ENCODE peak calls at places on chromosomes 16 and 17, in four cellular contexts. J is cardiac fibroblast, I is adrenal gland, E is heart right ventricle. A is an unnamed sample.

GRCh38 chr16:50293994-50294855 is 27.9 kb downstream of the ADCY7 start:
- DNase-seq in J (no peak), I (no peak), E (peak), A (no peak)

GRCh38 chr16:54284319-54284930 is 2.2 kb downstream of the IRX3 start:
- DNase-seq in J (no peak), I (peak), E (no peak), A (peak)

GRCh38 chr17:2996938-2997670 is 66.3 kb downstream of the OR1D5 start:
- DNase-seq in J (no peak), I (no peak), E (no peak), A (no peak)

GRCh38 chr17:31433091-31433790 is 41.8 kb downstream of the RAB11FIP4 start:
- DNase-seq in J (no peak), I (no peak), E (no peak), A (peak)

GRCh38 chr17:41500131-41500911 is 5.1 kb downstream of the KRT13 start:
- DNase-seq in J (peak), I (no peak), E (no peak), A (no peak)

GRCh38 chr16:62022688-62023087 is 13.6 kb downstream of the CDH8 start:
- DNase-seq in J (no peak), I (no peak), E (no peak), A (no peak)

GRCh38 chr17:4951486-4951885 is 567 bp downstream of the ENO3 start:
- DNase-seq in J (no peak), I (no peak), E (no peak), A (no peak)

GRCh38 chr16:47204736-47205499 is 61.2 kb upstream of the NETO2 start:
- DNase-seq in J (no peak), I (no peak), E (no peak), A (no peak)

GRCh38 chr17:28173801-28174200 is 131.3 kb downstream of the NLK start:
- DNase-seq in J (peak), I (no peak), E (no peak), A (no peak)

GRCh38 chr16:4381072-4381934 is 9.7 kb downstream of the VASN start:
- DNase-seq in J (no peak), I (no peak), E (peak), A (no peak)

GRCh38 chr17:61247438-61247837 is 152.2 kb upstream of the TBX2 start:
- DNase-seq in J (no peak), I (no peak), E (no peak), A (no peak)

GRCh38 chr16:67661864-67662652 is 1.3 kb downstream of the PARD6A start:
- DNase-seq in J (no peak), I (no peak), E (peak), A (no peak)

GRCh38 chr16:2142942-2143868 is 5.2 kb upstream of the RAB26 start:
- DNase-seq in J (no peak), I (no peak), E (no peak), A (no peak)

GRCh38 chr17:81165246-81166032 is at the start of gene PVALEF:
- DNase-seq in J (no peak), I (no peak), E (no peak), A (no peak)

GRCh38 chr16:67883872-67884261 is 818 bp upstream of the NRN1L start:
- DNase-seq in J (peak), I (peak), E (peak), A (peak)

GRCh38 chr16:4696172-4696904 is 3.0 kb downstream of the NUDT16L1 start:
- DNase-seq in J (no peak), I (peak), E (peak), A (no peak)

GRCh38 chr17:74417178-74418045 is 14.5 kb upstream of the GPRC5C start:
- DNase-seq in J (peak), I (no peak), E (no peak), A (peak)

GRCh38 chr17:20012137-20012536 is 3.0 kb downstream of the SPECC1 start:
- DNase-seq in J (no peak), I (no peak), E (no peak), A (no peak)

GRCh38 chr17:39673335-39674081 is 5.3 kb downstream of the PNMT start:
- DNase-seq in J (no peak), I (no peak), E (no peak), A (no peak)

GRCh38 chr16:85617948-85618347 is 4.8 kb downstream of the GSE1 start:
- DNase-seq in J (no peak), I (no peak), E (no peak), A (no peak)

DNA sequence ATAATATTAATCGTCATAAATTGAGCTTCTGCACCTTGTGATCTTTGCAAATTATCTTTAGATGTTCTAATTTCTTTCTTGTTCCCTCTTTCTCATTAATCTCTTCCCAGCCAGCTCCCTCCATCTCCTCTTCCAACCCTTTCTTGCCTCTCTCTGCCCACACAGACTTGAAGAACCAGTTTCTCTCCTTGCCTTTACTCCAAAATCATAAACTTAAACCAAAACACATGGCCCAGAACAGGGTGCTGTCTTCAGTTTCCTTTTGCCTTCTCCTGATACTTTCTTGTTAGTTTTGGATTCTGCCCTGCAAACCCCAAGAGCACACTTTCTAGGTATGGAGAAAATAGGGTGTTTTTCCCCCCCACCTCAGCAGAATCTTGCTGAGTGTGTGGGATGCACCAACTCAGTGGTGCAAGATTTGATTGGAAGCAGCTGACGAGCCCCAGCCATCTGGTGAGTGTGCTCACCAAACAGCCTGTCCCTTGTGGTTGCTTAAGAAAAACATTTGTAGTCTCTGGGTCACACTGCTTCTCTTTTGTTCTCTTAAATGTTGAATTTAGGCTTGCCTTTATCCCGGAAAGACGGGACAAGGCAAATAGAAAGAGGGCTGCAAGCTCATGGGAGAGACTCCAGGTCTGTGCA is 175.8 kb upstream of the MAF start:
- DNase-seq in J (peak), I (no peak), E (peak), A (no peak)
- TF ChIP-seq CTCF in J (no peak), I (no peak), E (no peak), A (no peak)

GRCh38 chr16:48911700-48912099 is 301.7 kb upstream of the N4BP1 start:
- DNase-seq in J (no peak), I (no peak), E (no peak), A (no peak)
- TF ChIP-seq CTCF in J (no peak), I (no peak), E (no peak), A (no peak)

GRCh38 chr16:59688006-59688405 is 953.9 kb upstream of the GOT2 start:
- DNase-seq in J (no peak), I (no peak), E (no peak), A (no peak)

GRCh38 chr16:59686405-59686804 is 952.3 kb upstream of the GOT2 start:
- DNase-seq in J (no peak), I (no peak), E (no peak), A (no peak)

GRCh38 chr16:59684911-59685310 is 950.8 kb upstream of the GOT2 start:
- DNase-seq in J (peak), I (no peak), E (no peak), A (no peak)

GRCh38 chr16:59690216-59690615 is 956.1 kb upstream of the GOT2 start:
- DNase-seq in J (no peak), I (no peak), E (no peak), A (no peak)
- TF ChIP-seq CTCF in J (no peak), I (no peak), E (no peak), A (no peak)

GRCh38 chr17:48753794-48754499 is 25.4 kb upstream of the HOXB13 start:
- DNase-seq in J (no peak), I (peak), E (no peak), A (no peak)
- TF ChIP-seq CTCF in J (no peak), I (no peak), E (no peak), A (no peak)

DNA sequence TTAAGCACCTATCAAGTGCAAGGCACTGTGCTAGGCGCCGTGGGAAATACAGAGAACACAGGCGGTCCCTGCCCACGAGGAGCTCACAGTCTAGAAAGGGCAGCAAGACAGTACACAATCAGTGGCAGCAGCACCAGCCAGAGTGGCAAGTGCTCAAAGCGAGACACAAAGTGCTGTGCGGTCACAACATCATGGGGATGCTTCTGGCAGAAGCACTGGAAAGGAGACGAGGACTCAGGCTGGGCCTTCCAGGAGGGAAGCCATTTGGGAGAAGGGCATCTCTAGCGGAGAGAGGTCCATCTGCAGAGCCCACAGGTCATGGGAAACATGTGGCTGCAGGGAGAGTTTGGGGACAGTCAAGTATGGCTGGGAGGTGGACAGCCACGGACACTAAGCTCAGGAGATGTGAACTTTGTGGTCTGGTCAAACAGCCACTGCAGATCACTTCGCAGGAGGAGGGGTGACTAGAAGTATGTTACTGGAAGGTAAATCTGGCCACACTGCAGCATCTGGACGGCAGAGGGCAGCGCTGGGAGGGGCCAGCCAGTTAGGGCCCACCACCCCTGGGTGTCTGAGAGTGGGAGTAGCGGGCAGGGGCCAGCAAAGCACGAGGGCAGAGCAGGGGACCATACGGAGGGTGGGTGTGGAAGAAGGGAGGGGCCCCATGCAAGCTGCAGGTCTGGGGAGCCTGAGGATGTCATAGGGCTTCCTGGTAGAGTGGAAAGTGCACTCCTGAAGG is 71.1 kb downstream of the N4BP1 start:
- DNase-seq in J (no peak), I (no peak), E (no peak), A (peak)
- TF ChIP-seq CTCF in J (peak), I (no peak), E (no peak), A (no peak)

GRCh38 chr17:8835106-8835505 is 32.4 kb downstream of the PIK3R6 start:
- DNase-seq in J (no peak), I (no peak), E (no peak), A (no peak)

GRCh38 chr17:8835631-8836364 is 31.7 kb downstream of the PIK3R6 start:
- DNase-seq in J (no peak), I (no peak), E (no peak), A (no peak)

GRCh38 chr17:8831234-8831849 is 32.2 kb upstream of the MFSD6L start:
- DNase-seq in J (no peak), I (no peak), E (no peak), A (no peak)

GRCh38 chr17:8830141-8830540 is 31.0 kb upstream of the MFSD6L start:
- DNase-seq in J (no peak), I (no peak), E (no peak), A (no peak)

DNA sequence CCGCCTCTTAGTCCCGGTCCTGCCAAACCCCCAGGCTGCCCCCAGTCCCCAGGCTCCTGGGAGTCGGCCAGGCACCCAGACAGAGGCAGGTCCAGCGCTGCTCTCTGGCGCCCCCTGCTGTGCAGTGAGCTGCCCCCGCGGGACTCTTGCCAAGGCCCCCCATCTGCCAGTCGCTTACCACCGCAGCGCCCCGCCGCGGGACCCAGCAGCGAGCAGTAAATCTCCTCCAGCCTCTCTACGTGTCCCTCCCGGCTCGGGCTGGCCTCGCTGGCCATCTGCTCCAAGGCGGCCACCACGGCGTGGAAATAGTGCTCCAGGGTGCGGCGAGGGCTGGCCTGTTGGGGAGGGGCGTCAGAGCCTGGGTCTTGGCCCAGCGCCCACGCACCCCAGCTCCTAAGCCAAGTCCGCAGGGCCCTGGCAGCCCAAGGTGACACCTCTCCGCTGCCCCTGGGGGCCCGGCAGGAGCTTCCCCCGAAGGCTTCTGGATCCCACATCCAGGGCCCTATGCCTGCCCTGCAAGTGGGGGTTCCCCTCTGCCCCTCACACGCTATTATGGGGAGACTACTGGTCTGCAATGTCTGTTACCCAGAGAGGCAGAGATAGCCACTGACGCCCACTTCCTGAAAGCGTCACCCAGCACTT is 33.7 kb upstream of the MFSD6L start:
- DNase-seq in J (no peak), I (no peak), E (peak), A (peak)
- TF ChIP-seq CTCF in J (peak), I (no peak), E (peak), A (peak)

GRCh38 chr16:10668322-10669045 is 26.2 kb downstream of the TEKT5 start:
- DNase-seq in J (peak), I (no peak), E (peak), A (peak)
- TF ChIP-seq CTCF in J (peak), I (no peak), E (peak), A (peak)

DNA sequence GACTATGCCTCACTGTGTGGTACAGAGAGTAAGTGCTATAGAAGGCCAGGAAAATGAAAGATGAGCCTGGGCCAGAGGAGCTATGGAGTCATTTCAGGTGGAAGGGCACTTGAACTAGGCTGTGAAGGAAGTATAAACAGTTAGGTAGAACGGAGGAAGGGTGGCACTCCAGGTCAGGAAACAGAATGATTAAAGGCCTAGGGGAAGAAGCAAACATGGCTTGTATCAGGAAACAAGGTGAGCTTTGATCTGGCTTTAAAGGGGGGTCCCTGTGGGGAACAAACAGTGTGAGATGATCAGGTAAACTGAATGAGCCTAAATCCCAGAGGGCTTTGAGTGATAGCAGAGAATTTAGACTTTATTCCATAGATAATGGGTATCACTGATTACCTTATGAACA is 16.9 kb downstream of the MAP3K3 start:
- DNase-seq in J (no peak), I (no peak), E (no peak), A (no peak)
- TF ChIP-seq CTCF in J (no peak), I (no peak), E (no peak), A (no peak)

GRCh38 chr16:29317269-29317668 is 89.2 kb downstream of the NPIPB11 start:
- DNase-seq in J (no peak), I (no peak), E (no peak), A (no peak)

GRCh38 chr16:29316673-29317237 is 89.8 kb downstream of the NPIPB11 start:
- DNase-seq in J (no peak), I (no peak), E (no peak), A (no peak)

GRCh38 chr16:29315046-29315445 is 91.5 kb downstream of the NPIPB11 start:
- DNase-seq in J (peak), I (no peak), E (no peak), A (no peak)

GRCh38 chr16:29314292-29314934 is 92.1 kb downstream of the NPIPB11 start:
- DNase-seq in J (no peak), I (no peak), E (no peak), A (no peak)

DNA sequence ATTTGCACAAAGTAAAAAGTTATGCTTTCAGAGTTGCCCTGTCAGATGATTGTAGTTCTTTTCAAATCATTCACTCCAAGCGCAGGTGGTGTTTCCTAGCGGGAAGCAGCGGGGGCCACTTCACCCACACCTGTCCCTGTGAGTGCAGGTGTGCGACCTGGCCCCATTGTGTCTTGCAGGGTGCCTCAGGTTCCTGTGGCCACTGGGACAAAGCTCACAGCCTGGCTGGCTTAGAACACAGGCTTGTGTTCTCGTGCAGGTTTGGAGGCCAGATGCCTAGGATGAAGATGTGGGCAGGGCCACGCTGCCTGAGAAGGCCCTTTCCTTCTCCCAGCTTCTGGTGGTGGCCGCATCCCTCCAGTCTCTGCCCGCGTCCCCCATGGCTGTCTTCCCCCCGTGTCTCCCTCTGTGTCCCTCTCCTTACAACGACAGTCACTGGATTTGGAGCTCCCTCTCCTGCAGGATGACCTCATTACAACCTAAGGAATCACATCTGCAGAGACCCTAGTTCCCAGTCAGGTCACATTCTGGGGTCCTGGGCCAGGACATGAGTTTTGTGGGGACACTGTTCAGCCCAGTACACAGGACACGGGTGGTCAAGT is 90.5 kb downstream of the NPIPB11 start:
- DNase-seq in J (no peak), I (no peak), E (no peak), A (no peak)
- TF ChIP-seq CTCF in J (no peak), I (no peak), E (no peak), A (no peak)